ENCODE peak calls at places on chromosome 17, in six cellular contexts. T is adrenal gland; Z is CD8-positive, alpha-beta T cell; D is cardiac muscle cell; S is heart right ventricle; J is stomach. L is an unnamed sample.

GRCh38 chr17:35245196-35245486 is 2.3 kb downstream of the SLFN5 start:
- DNase-seq in T (no peak), Z (no peak), D (peak; percentile 91), S (no peak), J (no peak), L (no peak)

GRCh38 chr17:13931752-13932477 is 137.4 kb upstream of the COX10 start:
- DNase-seq in T (peak; percentile 70), Z (no peak), D (peak; percentile 74), S (peak; percentile 55), J (peak; percentile 39), L (peak; percentile 92)

GRCh38 chr17:42618442-42619150 is 9.1 kb downstream of the TUBG1 start:
- DNase-seq in T (peak; percentile 85), Z (no peak), D (no peak), S (peak; percentile 48), J (peak; percentile 86), L (peak; percentile 73)

GRCh38 chr17:69557339-69557738 is 142.8 kb downstream of the MAP2K6 start:
- DNase-seq in T (no peak), Z (no peak), D (no peak), S (no peak), J (no peak), L (no peak)

GRCh38 chr17:16275024-16275423 is 58.0 kb downstream of the PIGL start:
- DNase-seq in T (no peak), Z (no peak), D (no peak), S (no peak), J (no peak), L (no peak)

GRCh38 chr17:7511108-7511507 is 26.9 kb downstream of the POLR2A start:
- DNase-seq in T (no peak), Z (no peak), D (no peak), S (no peak), J (no peak), L (no peak)

GRCh38 chr17:75151893-75152292 is 2.4 kb downstream of the JPT1 start:
- DNase-seq in T (no peak), Z (no peak), D (no peak), S (no peak), J (no peak), L (no peak)

GRCh38 chr17:78759203-78759968 is 22.7 kb downstream of the CYTH1 start:
- DNase-seq in T (no peak), Z (peak; percentile 89), D (peak; percentile 95), S (peak; percentile 70), J (peak; percentile 85), L (no peak)

GRCh38 chr17:34201225-34201624 is 53.9 kb upstream of the CCL2 start:
- DNase-seq in T (no peak), Z (no peak), D (peak; percentile 25), S (no peak), J (no peak), L (no peak)

GRCh38 chr17:2174471-2175293 is 119.8 kb downstream of the HIC1 start:
- DNase-seq in T (peak; percentile 89), Z (no peak), D (peak; percentile 98), S (peak; percentile 81), J (no peak), L (peak; percentile 50)

DNA sequence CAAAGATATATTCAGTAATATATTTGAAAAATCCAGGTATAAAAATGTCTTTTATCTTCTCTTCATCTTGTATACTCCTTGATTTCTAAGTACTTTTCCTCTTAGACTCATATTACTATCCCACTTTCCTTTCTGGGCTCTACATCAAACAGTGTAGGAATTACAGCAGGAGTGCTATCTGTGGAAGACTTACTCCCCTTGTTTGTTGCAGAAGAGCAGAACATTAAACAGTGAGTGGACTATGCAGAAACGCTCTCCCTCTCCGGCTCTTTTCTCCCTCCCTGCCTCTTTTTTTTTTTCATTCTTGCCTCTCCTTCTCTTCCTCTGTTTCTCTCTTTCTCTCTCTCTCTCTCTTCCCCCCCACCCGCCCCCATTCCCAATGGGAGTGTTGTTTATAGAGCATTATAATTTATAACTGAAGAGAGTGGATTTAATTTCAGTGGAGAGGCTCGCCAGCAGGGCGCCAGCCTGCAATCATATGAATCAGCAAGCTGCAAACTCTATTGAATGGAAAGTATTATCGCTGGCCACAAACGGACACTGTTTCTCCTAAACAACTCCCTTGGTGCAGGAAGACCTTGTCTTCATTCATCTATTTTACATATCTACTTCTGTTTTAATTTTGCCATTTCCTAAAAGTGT is 242.3 kb upstream of the TBX2 start:
- DNase-seq in T (peak; percentile 68), Z (no peak), D (peak; percentile 55), S (no peak), J (no peak), L (no peak)
- H3K4me3 ChIP-seq in T (no peak overlapping the region), Z (no peak overlapping the region), D (no peak overlapping the region), S (no peak overlapping the region), J (no peak overlapping the region), L (no peak overlapping the region)

GRCh38 chr17:67801626-67802175 is 23.6 kb upstream of the BPTF start:
- DNase-seq in T (no peak), Z (no peak), D (no peak), S (no peak), J (no peak), L (no peak)
- H3K27ac ChIP-seq in T (no peak overlapping the region), Z (no peak overlapping the region), D (no peak overlapping the region), S (no peak overlapping the region), J (no peak overlapping the region), L (no peak overlapping the region)

GRCh38 chr17:31549525-31550388 is 158.3 kb downstream of the RAB11FIP4 start:
- DNase-seq in T (peak; percentile 97), Z (peak; percentile 85), D (peak; percentile 95), S (peak; percentile 93), J (peak; percentile 96), L (peak; percentile 95)
- TF ChIP-seq CTCF in T (no peak), Z (no peak), D (no peak), S (no peak), J (peak; percentile 25), L (no peak)

GRCh38 chr17:838486-838885 is 56.3 kb downstream of the MRM3 start:
- DNase-seq in T (no peak), Z (no peak), D (no peak), S (no peak), J (no peak), L (no peak)

GRCh38 chr17:836154-836553 is 54.0 kb downstream of the MRM3 start:
- DNase-seq in T (no peak), Z (no peak), D (no peak), S (no peak), J (no peak), L (no peak)

GRCh38 chr17:830950-831349 is 48.8 kb downstream of the MRM3 start:
- DNase-seq in T (no peak), Z (no peak), D (no peak), S (no peak), J (no peak), L (no peak)

GRCh38 chr17:834136-834535 is 52.0 kb downstream of the MRM3 start:
- DNase-seq in T (no peak), Z (no peak), D (no peak), S (no peak), J (no peak), L (no peak)

GRCh38 chr17:835263-835662 is 53.1 kb downstream of the MRM3 start:
- DNase-seq in T (no peak), Z (no peak), D (peak; percentile 95), S (no peak), J (no peak), L (no peak)
- H3K4me3 ChIP-seq in T (no peak overlapping the region), Z (no peak overlapping the region), D (no peak overlapping the region), S (no peak overlapping the region), J (no peak overlapping the region), L (no peak overlapping the region)